ENCODE peak calls at places on chromosomes 16 and 17, in nine cellular contexts. C is NCI-H1694; E is C1 segment of cervical spinal cord; N is activated T-helper 1 cell treated with anti-CD3 and anti-CD28 coated beads, Interleukin-12 subunit alpha, Interleukin-12 subunit beta, Interleukin-2, Interleukin-4 antibody, amounts not matched to agents 30 ng/mL and 10 ng/mL and 1 ng/mL, durations not matched to agents 14 hours and 24 hours and 36 hours; W is NCI-H748 treated with DMSO at 0.1 percent for 48 hours; B is NCI-H2081; Q is neural progenitor cell; Z is B cell; J is HT-29. A is an unnamed sample.

GRCh38 chr16:85588562-85589503 is 24.3 kb upstream of the GSE1 start:
- DNase-seq in C (no peak), E (no peak), N (no peak), W (no peak), B (no peak), Q (no peak), Z (no peak), J (no peak), A (no peak)

GRCh38 chr17:77476920-77477805 is 336.4 kb downstream of the SEC14L1 start:
- DNase-seq in C (peak), E (no peak), N (no peak), W (no peak), B (no peak), Q (no peak), Z (no peak), J (no peak), A (no peak)

GRCh38 chr17:29567362-29568330 is 809 bp upstream of the ABHD15 start:
- DNase-seq in C (no peak), E (peak), N (peak), W (peak), B (no peak), Q (peak), Z (peak), J (peak), A (peak)

GRCh38 chr17:1998426-1998784 is 26.7 kb downstream of the RTN4RL1 start:
- DNase-seq in C (no peak), E (no peak), N (no peak), W (no peak), B (no peak), Q (peak), Z (no peak), J (no peak), A (no peak)

GRCh38 chr17:10875411-10875810 is 37.5 kb upstream of the PIRT start:
- DNase-seq in C (no peak), E (no peak), N (no peak), W (no peak), B (no peak), Q (peak), Z (no peak), J (peak), A (peak)

GRCh38 chr17:53039981-53040380 is 782.7 kb upstream of the KIF2B start:
- DNase-seq in C (no peak), E (no peak), N (no peak), W (no peak), B (no peak), Q (no peak), Z (no peak), J (no peak), A (no peak)

GRCh38 chr16:25785361-25785760 is 93.6 kb downstream of the HS3ST4 start:
- DNase-seq in C (no peak), E (no peak), N (no peak), W (no peak), B (no peak), Q (no peak), Z (no peak), J (no peak), A (no peak)

GRCh38 chr16:20114356-20114755 is 40.7 kb upstream of the GPR139 start:
- DNase-seq in C (no peak), E (no peak), N (no peak), W (no peak), B (no peak), Q (no peak), Z (no peak), J (peak), A (no peak)

GRCh38 chr16:22685162-22685830 is 128.7 kb upstream of the HS3ST2 start:
- DNase-seq in C (no peak), E (no peak), N (no peak), W (no peak), B (no peak), Q (no peak), Z (no peak), J (no peak), A (no peak)